ENCODE peak calls at places on chromosomes 3 and 15, in eight cellular contexts. K is retina; L is HFF-Myc; C is Kasumi-1; A is stimulated activated CD4-positive, alpha-beta T cell treated with anti-CD3 and anti-CD28 coated beads, TNF-alpha, amount 100 ng/mL, for 4 hours; J is NCI-H187; Y is heart left ventricle; Z is brain pericyte. G is an unnamed sample.

GRCh38 chr3:161042023-161042501 is 63.1 kb downstream of the B3GALNT1 start:
- DNase-seq in K (no peak), L (no peak), C (no peak), A (no peak), J (no peak), Y (no peak), Z (no peak), G (no peak)

GRCh38 chr3:40763812-40764211 is 239.1 kb downstream of the ZNF621 start:
- DNase-seq in K (no peak), L (no peak), C (no peak), A (no peak), J (no peak), Y (no peak), Z (no peak), G (no peak)

GRCh38 chr3:36647423-36647853 is 116.9 kb downstream of the DCLK3 start:
- DNase-seq in K (no peak), L (no peak), C (no peak), A (no peak), J (no peak), Y (no peak), Z (no peak), G (no peak)

GRCh38 chr3:31452495-31453106 is 80.1 kb upstream of the STT3B start:
- DNase-seq in K (no peak), L (no peak), C (no peak), A (no peak), J (no peak), Y (no peak), Z (no peak), G (no peak)

GRCh38 chr15:40016224-40016865 is 22.6 kb downstream of the SRP14 start:
- DNase-seq in K (no peak), L (no peak), C (no peak), A (no peak), J (no peak), Y (no peak), Z (no peak), G (peak)

GRCh38 chr3:161409069-161409468 is 37.8 kb upstream of the SPTSSB start:
- DNase-seq in K (no peak), L (peak), C (peak), A (no peak), J (no peak), Y (peak), Z (no peak), G (no peak)

GRCh38 chr3:195583831-195584542 is at the start of gene APOD:
- DNase-seq in K (no peak), L (peak), C (no peak), A (no peak), J (no peak), Y (peak), Z (no peak), G (peak)

GRCh38 chr15:81002254-81003022 is 1.7 kb downstream of the TLNRD1 start:
- DNase-seq in K (peak), L (no peak), C (no peak), A (no peak), J (no peak), Y (peak), Z (no peak), G (no peak)

G was measured in AG09319.